ENCODE peak calls at places on chromosomes 12 and 14, in four cellular contexts. One of them, this sample, is unnamed.

GRCh38 chr12:124185970-124186686 is 108.8 kb upstream of the RFLNA start:
- DNase-seq in CD8-positive, alpha-beta memory T cell: no peak
- DNase-seq in endodermal cell: no peak
- DNase-seq in transverse colon: no peak
- DNase-seq in this sample: peak; percentile 62

GRCh38 chr14:75275598-75275997 is 3.0 kb upstream of the FOS start:
- DNase-seq in CD8-positive, alpha-beta memory T cell: no peak
- DNase-seq in endodermal cell: peak; percentile 18
- DNase-seq in transverse colon: no peak
- DNase-seq in this sample: no peak

GRCh38 chr12:129531004-129531403 is 372.8 kb downstream of the TMEM132D start:
- DNase-seq in transverse colon: peak; percentile 87
- DNase-seq in endodermal cell: peak; percentile 91
- DNase-seq in CD8-positive, alpha-beta memory T cell: no peak
- DNase-seq in this sample: peak; percentile 86

GRCh38 chr12:69789351-69789750 is 35.7 kb upstream of the MYRFL start:
- DNase-seq in endodermal cell: no peak
- DNase-seq in CD8-positive, alpha-beta memory T cell: no peak
- DNase-seq in transverse colon: no peak
- DNase-seq in this sample: no peak

GRCh38 chr12:110123861-110124183 is 335 bp upstream of the IFT81 start:
- DNase-seq in CD8-positive, alpha-beta memory T cell: no peak
- DNase-seq in transverse colon: no peak
- DNase-seq in endodermal cell: no peak
- DNase-seq in this sample: no peak

GRCh38 chr12:44833561-44833960 is 42.6 kb downstream of the NELL2 start:
- DNase-seq in CD8-positive, alpha-beta memory T cell: no peak
- DNase-seq in endodermal cell: no peak
- DNase-seq in transverse colon: peak; percentile 11
- DNase-seq in this sample: peak; percentile 6

GRCh38 chr12:111066744-111067437 is 146.5 kb upstream of the MYL2 start:
- DNase-seq in transverse colon: no peak
- DNase-seq in endodermal cell: peak; percentile 75
- DNase-seq in CD8-positive, alpha-beta memory T cell: no peak
- DNase-seq in this sample: no peak

GRCh38 chr12:93616584-93617101 is 44.2 kb downstream of the SOCS2 start:
- DNase-seq in endodermal cell: peak; percentile 89
- DNase-seq in transverse colon: no peak
- DNase-seq in CD8-positive, alpha-beta memory T cell: no peak
- DNase-seq in this sample: no peak

GRCh38 chr12:13277278-13277677 is 80.8 kb downstream of the EMP1 start:
- DNase-seq in endodermal cell: peak; percentile 52
- DNase-seq in CD8-positive, alpha-beta memory T cell: no peak
- DNase-seq in transverse colon: no peak
- DNase-seq in this sample: no peak

GRCh38 chr12:131583085-131583712 is 127.7 kb upstream of the SFSWAP start:
- DNase-seq in endodermal cell: no peak
- DNase-seq in transverse colon: no peak
- DNase-seq in CD8-positive, alpha-beta memory T cell: no peak
- DNase-seq in this sample: no peak

GRCh38 chr12:2064078-2064507 is 11.3 kb downstream of the CACNA1C start:
- DNase-seq in endodermal cell: no peak
- DNase-seq in transverse colon: no peak
- DNase-seq in CD8-positive, alpha-beta memory T cell: peak; percentile 14
- DNase-seq in this sample: no peak

GRCh38 chr14:105165134-105165704 is 3.4 kb downstream of the JAG2 start:
- DNase-seq in CD8-positive, alpha-beta memory T cell: no peak
- DNase-seq in transverse colon: peak; percentile 32
- DNase-seq in endodermal cell: no peak
- DNase-seq in this sample: no peak

GRCh38 chr12:87866602-87867292 is 162.5 kb downstream of the C12orf50 start:
- DNase-seq in CD8-positive, alpha-beta memory T cell: no peak
- DNase-seq in endodermal cell: peak; percentile 50
- DNase-seq in transverse colon: no peak
- DNase-seq in this sample: peak; percentile 21

GRCh38 chr12:86621957-86622356 is 365.8 kb upstream of the MGAT4C start:
- DNase-seq in transverse colon: no peak
- DNase-seq in endodermal cell: no peak
- DNase-seq in CD8-positive, alpha-beta memory T cell: no peak
- DNase-seq in this sample: no peak

GRCh38 chr14:50210074-50210473 is 21.3 kb downstream of the SOS2 start:
- DNase-seq in CD8-positive, alpha-beta memory T cell: no peak
- DNase-seq in endodermal cell: no peak
- DNase-seq in transverse colon: no peak
- DNase-seq in this sample: no peak

GRCh38 chr14:50215416-50215815 is 16.0 kb downstream of the SOS2 start:
- DNase-seq in CD8-positive, alpha-beta memory T cell: no peak
- DNase-seq in endodermal cell: no peak
- DNase-seq in transverse colon: no peak
- DNase-seq in this sample: no peak

GRCh38 chr14:50218501-50218900 is 12.9 kb downstream of the SOS2 start:
- DNase-seq in endodermal cell: no peak
- DNase-seq in transverse colon: no peak
- DNase-seq in CD8-positive, alpha-beta memory T cell: no peak
- DNase-seq in this sample: no peak

GRCh38 chr14:50213795-50214194 is 17.6 kb downstream of the SOS2 start:
- DNase-seq in CD8-positive, alpha-beta memory T cell: no peak
- DNase-seq in transverse colon: no peak
- DNase-seq in endodermal cell: no peak
- DNase-seq in this sample: no peak
- H3K4me3 ChIP-seq in CD8-positive, alpha-beta memory T cell: no peak overlapping the region
- H3K4me3 ChIP-seq in transverse colon: no peak overlapping the region
- H3K4me3 ChIP-seq in endodermal cell: no peak overlapping the region
- H3K4me3 ChIP-seq in this sample: no peak overlapping the region

GRCh38 chr14:101963052-101963451 is 1.3 kb upstream of the DYNC1H1 start:
- DNase-seq in CD8-positive, alpha-beta memory T cell: no peak
- DNase-seq in transverse colon: no peak
- DNase-seq in endodermal cell: no peak
- DNase-seq in this sample: no peak

GRCh38 chr14:101962503-101962874 is 1.9 kb upstream of the DYNC1H1 start:
- DNase-seq in transverse colon: peak; percentile 64
- DNase-seq in endodermal cell: no peak
- DNase-seq in CD8-positive, alpha-beta memory T cell: no peak
- DNase-seq in this sample: peak; percentile 82

GRCh38 chr14:101961746-101962502 is 2.4 kb upstream of the DYNC1H1 start:
- DNase-seq in transverse colon: no peak
- DNase-seq in CD8-positive, alpha-beta memory T cell: no peak
- DNase-seq in endodermal cell: no peak
- DNase-seq in this sample: no peak

GRCh38 chr14:101960225-101960624 is 4.1 kb upstream of the DYNC1H1 start:
- DNase-seq in CD8-positive, alpha-beta memory T cell: peak; percentile 17
- DNase-seq in endodermal cell: peak; percentile 81
- DNase-seq in transverse colon: no peak
- DNase-seq in this sample: no peak

DNA sequence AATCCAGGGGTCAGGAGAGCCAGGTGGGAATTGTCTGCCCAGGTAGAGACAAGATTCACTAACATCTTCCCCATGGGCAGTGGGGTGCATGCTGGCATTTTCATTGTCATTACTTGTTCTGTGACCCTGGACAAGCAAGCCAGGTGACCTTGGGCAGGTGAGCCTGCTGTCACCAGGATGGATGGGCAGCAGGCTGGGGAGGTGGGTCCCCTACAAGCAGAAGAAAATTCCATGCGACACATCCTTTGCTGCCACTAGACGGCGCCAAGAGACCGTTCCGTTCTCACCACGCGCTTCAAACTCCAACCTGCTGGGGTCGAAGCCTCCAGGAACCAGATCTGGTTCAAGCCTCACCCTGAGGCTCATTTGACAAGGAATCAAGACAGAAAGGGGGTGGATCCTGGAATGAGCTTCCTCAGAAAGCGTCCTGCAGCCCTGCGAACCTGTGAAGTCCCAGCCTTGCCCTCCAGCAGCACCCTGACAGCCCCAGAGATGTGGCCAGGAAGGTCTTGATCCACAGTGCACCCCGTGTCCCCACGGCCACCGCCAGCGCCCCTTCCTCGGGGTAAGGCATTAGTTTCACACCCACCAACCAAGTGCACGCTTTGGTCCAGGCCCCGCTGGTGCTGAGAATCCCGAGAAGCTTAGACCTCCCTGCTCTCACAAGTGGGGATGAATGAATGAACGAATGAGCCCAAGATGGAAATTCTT is 3.2 kb upstream of the DYNC1H1 start:
- DNase-seq in transverse colon: peak; percentile 83
- DNase-seq in CD8-positive, alpha-beta memory T cell: peak; percentile 67
- DNase-seq in endodermal cell: peak; percentile 92
- DNase-seq in this sample: peak; percentile 88
- H3K4me3 ChIP-seq in transverse colon: no peak overlapping the region
- H3K4me3 ChIP-seq in CD8-positive, alpha-beta memory T cell: no peak overlapping the region
- H3K4me3 ChIP-seq in endodermal cell: no peak overlapping the region
- H3K4me3 ChIP-seq in this sample: no peak overlapping the region

GRCh38 chr12:51124504-51124903 is 41.1 kb upstream of the CSRNP2 start:
- DNase-seq in transverse colon: no peak
- DNase-seq in CD8-positive, alpha-beta memory T cell: no peak
- DNase-seq in endodermal cell: peak; percentile 50
- DNase-seq in this sample: no peak

GRCh38 chr12:51122844-51123243 is 39.4 kb upstream of the CSRNP2 start:
- DNase-seq in endodermal cell: no peak
- DNase-seq in CD8-positive, alpha-beta memory T cell: no peak
- DNase-seq in transverse colon: no peak
- DNase-seq in this sample: no peak

GRCh38 chr12:51115516-51115915 is 32.1 kb upstream of the CSRNP2 start:
- DNase-seq in transverse colon: no peak
- DNase-seq in endodermal cell: no peak
- DNase-seq in CD8-positive, alpha-beta memory T cell: no peak
- DNase-seq in this sample: no peak

GRCh38 chr12:51118706-51119105 is 35.3 kb upstream of the CSRNP2 start:
- DNase-seq in endodermal cell: no peak
- DNase-seq in transverse colon: no peak
- DNase-seq in CD8-positive, alpha-beta memory T cell: no peak
- DNase-seq in this sample: peak; percentile 13
- H3K4me3 ChIP-seq in endodermal cell: no peak overlapping the region
- H3K4me3 ChIP-seq in transverse colon: no peak overlapping the region
- H3K4me3 ChIP-seq in CD8-positive, alpha-beta memory T cell: no peak overlapping the region
- H3K4me3 ChIP-seq in this sample: no peak overlapping the region

GRCh38 chr12:73384592-73384991 is 1112.4 kb downstream of the TRHDE start:
- DNase-seq in transverse colon: no peak
- DNase-seq in endodermal cell: no peak
- DNase-seq in CD8-positive, alpha-beta memory T cell: no peak
- DNase-seq in this sample: no peak
- H3K4me3 ChIP-seq in transverse colon: no peak overlapping the region
- H3K4me3 ChIP-seq in endodermal cell: no peak overlapping the region
- H3K4me3 ChIP-seq in CD8-positive, alpha-beta memory T cell: no peak overlapping the region
- H3K4me3 ChIP-seq in this sample: no peak overlapping the region

DNA sequence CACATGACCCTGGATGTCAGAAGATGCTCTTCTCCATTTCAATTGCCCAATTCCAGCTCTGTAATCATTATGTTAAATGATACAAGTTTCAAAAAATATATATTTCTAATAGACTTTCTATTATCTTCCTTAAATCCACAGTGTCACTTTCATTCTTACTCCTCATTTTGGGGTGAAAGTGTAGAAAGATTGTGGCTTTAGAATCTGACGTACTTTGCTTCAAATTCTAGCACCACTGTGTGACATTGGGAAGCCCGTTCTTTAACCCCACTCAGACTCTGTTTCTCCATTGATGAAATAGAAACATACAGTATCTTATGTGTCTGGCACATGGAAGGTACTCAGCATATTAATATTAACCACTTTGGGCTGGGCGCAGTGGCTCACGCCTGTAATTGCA is 83.3 kb downstream of the ETV6 start:
- DNase-seq in endodermal cell: no peak
- DNase-seq in CD8-positive, alpha-beta memory T cell: no peak
- DNase-seq in transverse colon: no peak
- DNase-seq in this sample: no peak
- H3K4me3 ChIP-seq in endodermal cell: no peak overlapping the region
- H3K4me3 ChIP-seq in CD8-positive, alpha-beta memory T cell: no peak overlapping the region
- H3K4me3 ChIP-seq in transverse colon: no peak overlapping the region
- H3K4me3 ChIP-seq in this sample: no peak overlapping the region

GRCh38 chr12:54028324-54029201 is at the start of gene HOXC6:
- DNase-seq in CD8-positive, alpha-beta memory T cell: no peak
- DNase-seq in endodermal cell: peak; percentile 80
- DNase-seq in transverse colon: no peak
- DNase-seq in this sample: peak; percentile 62

GRCh38 chr12:54027442-54027786 is 826 bp upstream of the HOXC6 start:
- DNase-seq in endodermal cell: no peak
- DNase-seq in CD8-positive, alpha-beta memory T cell: no peak
- DNase-seq in transverse colon: no peak
- DNase-seq in this sample: no peak

GRCh38 chr12:54024581-54024980 is 3.7 kb upstream of the HOXC6 start:
- DNase-seq in endodermal cell: no peak
- DNase-seq in transverse colon: no peak
- DNase-seq in CD8-positive, alpha-beta memory T cell: no peak
- DNase-seq in this sample: no peak

GRCh38 chr12:54025507-54026393 is 2.5 kb upstream of the HOXC6 start:
- DNase-seq in transverse colon: no peak
- DNase-seq in CD8-positive, alpha-beta memory T cell: no peak
- DNase-seq in endodermal cell: peak; percentile 66
- DNase-seq in this sample: no peak

GRCh38 chr12:54026640-54027441 is 1.4 kb upstream of the HOXC6 start:
- DNase-seq in CD8-positive, alpha-beta memory T cell: no peak
- DNase-seq in endodermal cell: peak; percentile 49
- DNase-seq in transverse colon: no peak
- DNase-seq in this sample: no peak
- H3K4me3 ChIP-seq in CD8-positive, alpha-beta memory T cell: no peak overlapping the region
- H3K4me3 ChIP-seq in endodermal cell: no peak overlapping the region
- H3K4me3 ChIP-seq in transverse colon: no peak overlapping the region
- H3K4me3 ChIP-seq in this sample: no peak overlapping the region